ENCODE peak calls at places on chromosome 4, in four cellular contexts. Q, P, D and G are unnamed samples.

GRCh38 chr4:184644553-184645307 is 4.5 kb downstream of the CASP3 start:
- DNase-seq in P (no peak), Q (no peak), D (no peak), G (no peak)

GRCh38 chr4:1050486-1051213 is 39.2 kb downstream of the FGFRL1 start:
- DNase-seq in Q (no peak), P (no peak), D (no peak), G (no peak)

GRCh38 chr4:37620174-37620573 is 66.0 kb downstream of the RELL1 start:
- DNase-seq in P (no peak), Q (no peak), D (no peak), G (no peak)

GRCh38 chr4:88674989-88675388 is 22.6 kb downstream of the NAP1L5 start:
- DNase-seq in P (no peak), D (no peak), Q (no peak), G (no peak)

GRCh38 chr4:83599183-83599582 is 63.3 kb downstream of the GPAT3 start:
- DNase-seq in D (peak), P (peak), Q (no peak), G (peak)

GRCh38 chr4:7109169-7109568 is 41.3 kb upstream of the GRPEL1 start:
- DNase-seq in Q (no peak), P (no peak), D (no peak), G (no peak)

GRCh38 chr4:8260656-8261111 is 8.9 kb upstream of the HTRA3 start:
- DNase-seq in Q (no peak), D (no peak), P (no peak), G (no peak)

GRCh38 chr4:7529368-7529923 is 94.7 kb upstream of the PSAPL1 start:
- DNase-seq in P (no peak), D (no peak), Q (no peak), G (no peak)

GRCh38 chr4:8265171-8265929 is 4.2 kb upstream of the HTRA3 start:
- DNase-seq in Q (no peak), D (no peak), P (no peak), G (no peak)

GRCh38 chr4:47824844-47825243 is 13.0 kb downstream of the CORIN start:
- DNase-seq in D (no peak), Q (no peak), P (no peak), G (no peak)

GRCh38 chr4:56552273-56552672 is 46.7 kb downstream of the ARL9 start:
- DNase-seq in Q (no peak), P (no peak), D (no peak), G (no peak)

GRCh38 chr4:95548738-95549245 is at the start of gene UNC5C:
- DNase-seq in Q (no peak), P (peak), D (no peak), G (no peak)

GRCh38 chr4:146255463-146255862 is 41.1 kb downstream of the REELD1 start:
- DNase-seq in P (no peak), D (no peak), Q (no peak), G (no peak)

GRCh38 chr4:17688011-17688441 is 73.6 kb downstream of the MED28 start:
- DNase-seq in D (no peak), Q (no peak), P (no peak), G (no peak)